ENCODE peak calls at places on chromosomes 3 and 15, in six cellular contexts. X, I, L, S, P and U are unnamed samples.

GRCh38 chr15:59456114-59456513 is 18.1 kb downstream of the FAM81A start:
- DNase-seq in X (no peak), I (no peak), L (no peak), S (no peak), P (no peak), U (no peak)

GRCh38 chr15:66982816-66983215 is 82.6 kb upstream of the SMAD3 start:
- DNase-seq in X (no peak), I (no peak), L (no peak), S (no peak), P (no peak), U (no peak)

GRCh38 chr3:171967932-171968678 is 71.3 kb upstream of the FNDC3B start:
- DNase-seq in X (no peak), I (peak; percentile 96), L (no peak), S (peak; percentile 82), P (peak; percentile 45), U (no peak)

GRCh38 chr3:107855710-107856109 is 235.1 kb downstream of the CD47 start:
- DNase-seq in X (peak; percentile 16), I (peak; percentile 19), L (no peak), S (no peak), P (peak; percentile 11), U (peak; percentile 34)

GRCh38 chr15:51114437-51115119 is 19.9 kb upstream of the TNFAIP8L3 start:
- DNase-seq in X (no peak), I (peak; percentile 75), L (no peak), S (no peak), P (no peak), U (no peak)

GRCh38 chr3:109177888-109178287 is 41.4 kb downstream of the C3orf85 start:
- DNase-seq in X (no peak), I (no peak), L (no peak), S (no peak), P (no peak), U (no peak)

GRCh38 chr15:55283295-55284147 is 6.1 kb downstream of the RAB27A start:
- DNase-seq in X (no peak), I (no peak), L (no peak), S (no peak), P (no peak), U (no peak)

GRCh38 chr3:177037241-177037640 is 160.0 kb downstream of the TBL1XR1 start:
- DNase-seq in X (no peak), I (no peak), L (no peak), S (no peak), P (no peak), U (no peak)

GRCh38 chr3:194395201-194395600 is 3.9 kb downstream of the GP5 start:
- DNase-seq in X (no peak), I (no peak), L (no peak), S (no peak), P (peak; percentile 76), U (no peak)

GRCh38 chr3:66297260-66297863 is 76.6 kb downstream of the SLC25A26 start:
- DNase-seq in X (no peak), I (peak; percentile 31), L (no peak), S (no peak), P (peak; percentile 37), U (no peak)

GRCh38 chr3:195931582-195932273 is 23.4 kb upstream of the TNK2 start:
- DNase-seq in X (no peak), I (no peak), L (no peak), S (no peak), P (no peak), U (no peak)

GRCh38 chr3:185508330-185508729 is 9.5 kb upstream of the TMEM41A start:
- DNase-seq in X (no peak), I (no peak), L (no peak), S (no peak), P (no peak), U (no peak)

GRCh38 chr3:107705046-107705445 is 182.3 kb downstream of the BBX start:
- DNase-seq in X (no peak), I (no peak), L (no peak), S (no peak), P (no peak), U (no peak)

GRCh38 chr15:100919481-100920405 is 586 bp downstream of the LRRK1 start:
- DNase-seq in X (peak; percentile 61), I (no peak), L (no peak), S (peak; percentile 70), P (peak; percentile 44), U (peak; percentile 53)
- H3K4me3 ChIP-seq in X (peak overlapping the region; percentile 79), I (peak overlapping the region; percentile 79), L (peak overlapping the region; percentile 41), S (peak overlapping the region; percentile 93), P (peak overlapping the region; percentile 70), U (peak overlapping the region; percentile 74)

GRCh38 chr15:70092462-70092850 is 5.3 kb downstream of the TLE3 start:
- DNase-seq in X (no peak), I (no peak), L (no peak), S (no peak), P (peak; percentile 88), U (no peak)

GRCh38 chr15:70090436-70091291 is 7.1 kb downstream of the TLE3 start:
- DNase-seq in X (no peak), I (no peak), L (no peak), S (no peak), P (no peak), U (peak; percentile 51)

GRCh38 chr15:70093481-70094309 is 4.0 kb downstream of the TLE3 start:
- DNase-seq in X (no peak), I (peak; percentile 76), L (no peak), S (no peak), P (peak; percentile 38), U (peak; percentile 79)

GRCh38 chr15:70093070-70093469 is 4.6 kb downstream of the TLE3 start:
- DNase-seq in X (no peak), I (no peak), L (no peak), S (no peak), P (peak; percentile 78), U (no peak)

GRCh38 chr15:70091649-70092461 is 5.9 kb downstream of the TLE3 start:
- DNase-seq in X (no peak), I (no peak), L (no peak), S (no peak), P (peak; percentile 72), U (no peak)
- H3K4me3 ChIP-seq in X (no peak overlapping the region), I (no peak overlapping the region), L (no peak overlapping the region), S (no peak overlapping the region), P (peak overlapping the region; percentile 94), U (peak overlapping the region; percentile 85)

DNA sequence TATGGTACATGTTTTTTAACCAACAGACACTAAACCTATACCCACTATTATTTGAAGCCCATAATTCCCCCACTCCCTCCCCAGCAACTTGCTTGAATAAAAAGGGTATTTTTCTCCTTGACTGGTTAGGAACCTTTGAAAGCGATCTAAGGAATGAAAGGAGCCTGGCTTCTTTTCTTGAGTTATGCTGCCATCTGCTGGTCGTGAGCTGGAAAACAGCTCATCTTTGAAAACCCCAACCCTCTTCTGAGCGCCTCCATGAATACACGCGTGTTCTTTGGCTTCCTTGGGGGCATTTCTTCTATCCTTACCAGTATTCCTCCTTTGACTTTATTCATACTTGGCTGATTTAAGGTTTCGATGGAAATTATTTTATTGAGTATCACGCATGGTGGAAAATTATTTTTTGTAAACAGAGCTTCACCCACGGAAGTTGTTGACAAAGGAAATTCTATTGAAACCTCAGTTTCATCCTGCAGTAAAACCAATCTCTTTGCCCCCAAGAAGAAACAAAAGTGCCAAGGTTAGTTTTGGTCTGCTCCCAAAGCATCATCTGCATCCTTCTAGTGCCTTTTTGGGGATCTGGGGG is 171.6 kb downstream of the SV2B start:
- DNase-seq in X (peak; percentile 51), I (peak; percentile 81), L (no peak), S (peak; percentile 74), P (peak; percentile 72), U (peak; percentile 91)
- H3K4me3 ChIP-seq in X (no peak overlapping the region), I (no peak overlapping the region), L (no peak overlapping the region), S (no peak overlapping the region), P (no peak overlapping the region), U (no peak overlapping the region)

GRCh38 chr3:13532661-13533060 is 16.3 kb upstream of the FBLN2 start:
- DNase-seq in X (no peak), I (no peak), L (no peak), S (peak; percentile 89), P (no peak), U (no peak)
- H3K4me3 ChIP-seq in X (no peak overlapping the region), I (no peak overlapping the region), L (no peak overlapping the region), S (no peak overlapping the region), P (no peak overlapping the region), U (no peak overlapping the region)